ENCODE peak calls at places on chromosomes 3 and 15, in eight cellular contexts. One of them, this sample, is unnamed.
A peak's percentile ranks its signal among the peaks of the same experiment; 100 is the strongest.

GRCh38 chr3:98573231-98573728 is 20.1 kb downstream of the CPOX start:
- DNase-seq in astrocyte: no peak
- DNase-seq in A549: no peak
- DNase-seq in upper lobe of left lung: no peak
- DNase-seq in Panc1: no peak
- DNase-seq in pancreas: no peak
- DNase-seq in PC-9: no peak
- DNase-seq in body of pancreas: no peak
- DNase-seq in this sample: peak; percentile 68

GRCh38 chr15:100627789-100628395 is 25.5 kb downstream of the ASB7 start:
- DNase-seq in PC-9: peak; percentile 59
- DNase-seq in pancreas: peak; percentile 78
- DNase-seq in upper lobe of left lung: peak; percentile 53
- DNase-seq in body of pancreas: peak; percentile 77
- DNase-seq in astrocyte: peak; percentile 60
- DNase-seq in Panc1: peak; percentile 75
- DNase-seq in A549: peak; percentile 84
- DNase-seq in this sample: peak; percentile 85

GRCh38 chr3:156787926-156788663 is 38.1 kb upstream of the LEKR1 start:
- DNase-seq in pancreas: no peak
- DNase-seq in PC-9: peak; percentile 43
- DNase-seq in Panc1: peak; percentile 53
- DNase-seq in body of pancreas: no peak
- DNase-seq in upper lobe of left lung: no peak
- DNase-seq in A549: peak; percentile 76
- DNase-seq in astrocyte: peak; percentile 97
- DNase-seq in this sample: no peak

GRCh38 chr3:185961675-185962232 is 23.9 kb upstream of the TRA2B start:
- DNase-seq in Panc1: no peak
- DNase-seq in astrocyte: no peak
- DNase-seq in A549: no peak
- DNase-seq in PC-9: no peak
- DNase-seq in upper lobe of left lung: no peak
- DNase-seq in body of pancreas: no peak
- DNase-seq in pancreas: no peak
- DNase-seq in this sample: no peak

GRCh38 chr3:105158277-105158676 is 208.4 kb upstream of the ALCAM start:
- DNase-seq in astrocyte: no peak
- DNase-seq in body of pancreas: no peak
- DNase-seq in Panc1: no peak
- DNase-seq in A549: no peak
- DNase-seq in pancreas: no peak
- DNase-seq in upper lobe of left lung: no peak
- DNase-seq in PC-9: no peak
- DNase-seq in this sample: no peak

GRCh38 chr15:39315200-39315599 is 265.7 kb upstream of the THBS1 start:
- DNase-seq in pancreas: no peak
- DNase-seq in PC-9: no peak
- DNase-seq in Panc1: no peak
- DNase-seq in A549: no peak
- DNase-seq in astrocyte: no peak
- DNase-seq in upper lobe of left lung: no peak
- DNase-seq in body of pancreas: no peak
- DNase-seq in this sample: no peak

GRCh38 chr3:126131881-126132750 is 48.2 kb upstream of the SLC41A3 start:
- DNase-seq in pancreas: peak; percentile 5
- DNase-seq in A549: no peak
- DNase-seq in astrocyte: no peak
- DNase-seq in PC-9: no peak
- DNase-seq in upper lobe of left lung: peak; percentile 15
- DNase-seq in Panc1: no peak
- DNase-seq in body of pancreas: peak; percentile 2
- DNase-seq in this sample: no peak

GRCh38 chr3:134972836-134973455 is 177.9 kb downstream of the EPHB1 start:
- DNase-seq in upper lobe of left lung: no peak
- DNase-seq in pancreas: no peak
- DNase-seq in A549: no peak
- DNase-seq in PC-9: no peak
- DNase-seq in astrocyte: no peak
- DNase-seq in body of pancreas: no peak
- DNase-seq in Panc1: no peak
- DNase-seq in this sample: no peak

GRCh38 chr3:184652465-184652864 is 59.4 kb downstream of the MAGEF1 start:
- DNase-seq in PC-9: peak; percentile 70
- DNase-seq in pancreas: no peak
- DNase-seq in astrocyte: peak; percentile 41
- DNase-seq in upper lobe of left lung: no peak
- DNase-seq in Panc1: no peak
- DNase-seq in A549: no peak
- DNase-seq in body of pancreas: no peak
- DNase-seq in this sample: no peak

GRCh38 chr15:57251941-57252340 is 124.4 kb upstream of the CGNL1 start:
- DNase-seq in astrocyte: peak; percentile 55
- DNase-seq in upper lobe of left lung: no peak
- DNase-seq in pancreas: no peak
- DNase-seq in A549: no peak
- DNase-seq in body of pancreas: no peak
- DNase-seq in PC-9: no peak
- DNase-seq in Panc1: no peak
- DNase-seq in this sample: no peak

GRCh38 chr3:39413691-39414420 is 7.3 kb downstream of the RPSA start:
- DNase-seq in pancreas: no peak
- DNase-seq in astrocyte: no peak
- DNase-seq in PC-9: no peak
- DNase-seq in A549: no peak
- DNase-seq in Panc1: no peak
- DNase-seq in body of pancreas: no peak
- DNase-seq in upper lobe of left lung: no peak
- DNase-seq in this sample: no peak

GRCh38 chr3:9878700-9879099 is 1.4 kb downstream of the CIDEC start:
- DNase-seq in astrocyte: no peak
- DNase-seq in pancreas: no peak
- DNase-seq in PC-9: no peak
- DNase-seq in Panc1: no peak
- DNase-seq in A549: peak; percentile 74
- DNase-seq in upper lobe of left lung: no peak
- DNase-seq in body of pancreas: no peak
- DNase-seq in this sample: no peak

GRCh38 chr3:71172176-71172575 is 411.4 kb downstream of the FOXP1 start:
- DNase-seq in body of pancreas: no peak
- DNase-seq in pancreas: no peak
- DNase-seq in Panc1: no peak
- DNase-seq in astrocyte: no peak
- DNase-seq in PC-9: no peak
- DNase-seq in A549: no peak
- DNase-seq in upper lobe of left lung: no peak
- DNase-seq in this sample: no peak

GRCh38 chr3:129184396-129184656 is 630 bp upstream of the CNBP start:
- DNase-seq in astrocyte: no peak
- DNase-seq in upper lobe of left lung: peak; percentile 28
- DNase-seq in pancreas: no peak
- DNase-seq in body of pancreas: peak; percentile 30
- DNase-seq in A549: peak; percentile 35
- DNase-seq in PC-9: no peak
- DNase-seq in Panc1: no peak
- DNase-seq in this sample: no peak

GRCh38 chr3:195307711-195308110 is 36.8 kb upstream of the XXYLT1 start:
- DNase-seq in A549: no peak
- DNase-seq in astrocyte: no peak
- DNase-seq in PC-9: no peak
- DNase-seq in Panc1: no peak
- DNase-seq in body of pancreas: no peak
- DNase-seq in pancreas: no peak
- DNase-seq in upper lobe of left lung: no peak
- DNase-seq in this sample: no peak

GRCh38 chr3:195306359-195306758 is 35.4 kb upstream of the XXYLT1 start:
- DNase-seq in Panc1: no peak
- DNase-seq in body of pancreas: no peak
- DNase-seq in upper lobe of left lung: no peak
- DNase-seq in A549: no peak
- DNase-seq in astrocyte: no peak
- DNase-seq in pancreas: no peak
- DNase-seq in PC-9: no peak
- DNase-seq in this sample: no peak

GRCh38 chr3:195297446-195297845 is 26.5 kb upstream of the XXYLT1 start:
- DNase-seq in Panc1: no peak
- DNase-seq in upper lobe of left lung: no peak
- DNase-seq in astrocyte: no peak
- DNase-seq in A549: no peak
- DNase-seq in body of pancreas: no peak
- DNase-seq in PC-9: no peak
- DNase-seq in pancreas: no peak
- DNase-seq in this sample: no peak

DNA sequence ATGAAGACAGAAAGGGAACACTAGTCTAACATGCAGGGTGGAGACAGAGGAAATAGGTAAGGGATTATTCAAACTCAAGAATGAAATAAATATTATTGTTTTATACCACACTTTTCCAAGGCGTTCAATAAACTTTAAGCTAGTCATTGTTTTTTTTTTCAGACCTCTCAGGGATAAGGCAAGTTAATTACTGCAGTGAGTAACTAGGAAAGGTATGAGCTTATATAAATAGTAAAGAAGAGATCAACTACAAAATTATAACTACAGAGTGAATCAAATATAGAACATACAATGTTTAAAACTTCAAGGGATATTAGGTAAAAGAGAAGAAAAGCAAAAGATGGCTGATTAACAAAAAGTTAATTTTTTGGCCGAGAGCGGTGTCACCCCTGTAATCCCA is 31.5 kb upstream of the XXYLT1 start:
- DNase-seq in Panc1: no peak
- DNase-seq in upper lobe of left lung: no peak
- DNase-seq in PC-9: no peak
- DNase-seq in pancreas: no peak
- DNase-seq in body of pancreas: no peak
- DNase-seq in astrocyte: peak; percentile 28
- DNase-seq in A549: no peak
- DNase-seq in this sample: no peak
- H3K9me3 ChIP-seq in Panc1: no peaks in the 10 kb centered on the region
- H3K9me3 ChIP-seq in upper lobe of left lung: no peaks in the 10 kb centered on the region
- H3K9me3 ChIP-seq in PC-9: no peaks in the 10 kb centered on the region
- H3K9me3 ChIP-seq in pancreas: no peaks in the 10 kb centered on the region
- H3K9me3 ChIP-seq in body of pancreas: no peaks in the 10 kb centered on the region
- H3K9me3 ChIP-seq in astrocyte: no peaks in the 10 kb centered on the region
- H3K9me3 ChIP-seq in A549: no peaks in the 10 kb centered on the region
- H3K9me3 ChIP-seq in this sample: no peaks in the 10 kb centered on the region

GRCh38 chr3:29279830-29280229 is 1.0 kb upstream of the RBMS3 start:
- DNase-seq in astrocyte: peak; percentile 24
- DNase-seq in Panc1: no peak
- DNase-seq in A549: no peak
- DNase-seq in upper lobe of left lung: no peak
- DNase-seq in body of pancreas: no peak
- DNase-seq in pancreas: no peak
- DNase-seq in PC-9: no peak
- DNase-seq in this sample: no peak
- H3K4me1 ChIP-seq in astrocyte: peaks cover 11% of the 10 kb centered on the region
- H3K4me1 ChIP-seq in Panc1: no peaks in the 10 kb centered on the region
- H3K4me1 ChIP-seq in A549: peaks cover 19% of the 10 kb centered on the region
- H3K4me1 ChIP-seq in upper lobe of left lung: no peaks in the 10 kb centered on the region
- H3K4me1 ChIP-seq in body of pancreas: peaks cover 8% of the 10 kb centered on the region
- H3K4me1 ChIP-seq in pancreas: no peaks in the 10 kb centered on the region
- H3K4me1 ChIP-seq in PC-9: no peaks in the 10 kb centered on the region
- H3K4me1 ChIP-seq in this sample: peaks cover 8% of the 10 kb centered on the region

GRCh38 chr3:30631237-30631961 is 25.0 kb downstream of the TGFBR2 start:
- DNase-seq in astrocyte: peak; percentile 58
- DNase-seq in body of pancreas: no peak
- DNase-seq in PC-9: no peak
- DNase-seq in pancreas: no peak
- DNase-seq in Panc1: no peak
- DNase-seq in A549: peak; percentile 41
- DNase-seq in upper lobe of left lung: no peak
- DNase-seq in this sample: peak; percentile 15

GRCh38 chr3:30630238-30631030 is 24.0 kb downstream of the TGFBR2 start:
- DNase-seq in astrocyte: no peak
- DNase-seq in pancreas: no peak
- DNase-seq in Panc1: no peak
- DNase-seq in A549: no peak
- DNase-seq in upper lobe of left lung: no peak
- DNase-seq in PC-9: no peak
- DNase-seq in body of pancreas: no peak
- DNase-seq in this sample: no peak

GRCh38 chr3:30633718-30634117 is 27.3 kb downstream of the TGFBR2 start:
- DNase-seq in A549: no peak
- DNase-seq in Panc1: no peak
- DNase-seq in PC-9: no peak
- DNase-seq in astrocyte: no peak
- DNase-seq in body of pancreas: no peak
- DNase-seq in upper lobe of left lung: no peak
- DNase-seq in pancreas: no peak
- DNase-seq in this sample: no peak

GRCh38 chr3:30632521-30632920 is 26.1 kb downstream of the TGFBR2 start:
- DNase-seq in upper lobe of left lung: no peak
- DNase-seq in Panc1: no peak
- DNase-seq in astrocyte: no peak
- DNase-seq in PC-9: no peak
- DNase-seq in body of pancreas: no peak
- DNase-seq in A549: no peak
- DNase-seq in pancreas: no peak
- DNase-seq in this sample: no peak

DNA sequence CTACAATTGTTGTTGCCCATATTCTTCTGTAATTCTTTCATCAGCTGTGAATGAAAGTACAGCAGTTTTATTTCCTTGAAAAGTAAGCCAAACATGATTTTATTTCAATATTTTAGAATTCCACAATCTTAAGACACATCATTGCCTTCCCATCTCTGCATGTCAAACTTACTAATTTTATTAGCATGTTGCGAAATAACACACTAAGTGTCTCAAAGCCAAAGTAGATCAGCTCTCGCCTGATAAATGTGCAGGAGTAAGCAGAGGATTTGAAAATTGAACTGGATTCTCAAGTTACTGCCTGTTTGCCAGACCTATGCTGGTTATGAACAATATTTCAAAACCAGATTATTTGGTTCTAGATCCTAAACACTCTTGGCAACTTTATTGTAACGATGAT is 25.7 kb downstream of the TGFBR2 start:
- DNase-seq in Panc1: no peak
- DNase-seq in A549: no peak
- DNase-seq in astrocyte: no peak
- DNase-seq in body of pancreas: no peak
- DNase-seq in pancreas: no peak
- DNase-seq in PC-9: no peak
- DNase-seq in upper lobe of left lung: no peak
- DNase-seq in this sample: no peak
- H3K27ac ChIP-seq in Panc1: no peak overlapping the region
- H3K27ac ChIP-seq in A549: peak overlapping the region; percentile 53
- H3K27ac ChIP-seq in astrocyte: no peak overlapping the region
- H3K27ac ChIP-seq in body of pancreas: no peak overlapping the region
- H3K27ac ChIP-seq in pancreas: no peak overlapping the region
- H3K27ac ChIP-seq in PC-9: no peak overlapping the region
- H3K27ac ChIP-seq in upper lobe of left lung: peak overlapping the region; percentile 54
- H3K27ac ChIP-seq in this sample: peak overlapping the region; percentile 82

DNA sequence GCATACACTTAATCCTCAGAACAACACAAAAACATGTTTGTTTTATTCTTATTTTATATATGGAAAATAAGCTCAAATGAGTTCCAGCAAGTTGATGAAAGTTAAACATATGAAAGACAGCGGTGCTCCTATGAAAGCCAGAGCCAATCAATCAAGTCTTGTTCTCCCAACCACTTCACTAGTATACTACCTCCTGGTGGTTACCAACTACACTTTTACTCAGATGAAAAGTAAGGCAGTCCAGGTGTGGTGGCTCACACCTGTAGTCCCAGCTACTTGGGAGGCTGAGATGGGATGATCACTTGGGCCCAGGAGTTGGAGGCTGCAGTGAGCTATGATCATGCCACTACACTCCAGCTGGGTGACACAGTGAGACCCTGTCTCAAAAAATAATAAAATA is 66.0 kb downstream of the MAGI1 start:
- DNase-seq in astrocyte: no peak
- DNase-seq in pancreas: no peak
- DNase-seq in body of pancreas: no peak
- DNase-seq in upper lobe of left lung: no peak
- DNase-seq in A549: no peak
- DNase-seq in Panc1: no peak
- DNase-seq in PC-9: no peak
- DNase-seq in this sample: no peak
- H3K9me3 ChIP-seq in astrocyte: no peaks in the 10 kb centered on the region
- H3K9me3 ChIP-seq in pancreas: no peaks in the 10 kb centered on the region
- H3K9me3 ChIP-seq in body of pancreas: no peaks in the 10 kb centered on the region
- H3K9me3 ChIP-seq in upper lobe of left lung: no peaks in the 10 kb centered on the region
- H3K9me3 ChIP-seq in A549: no peaks in the 10 kb centered on the region
- H3K9me3 ChIP-seq in Panc1: no peaks in the 10 kb centered on the region
- H3K9me3 ChIP-seq in PC-9: no peaks in the 10 kb centered on the region
- H3K9me3 ChIP-seq in this sample: no peaks in the 10 kb centered on the region